ENCODE peak calls at places on chromosomes 7 and 10, in nine cellular contexts. E is DMS153; L is GF-D8; T is aorta; F is T-cell; V is BJ; J is KBM-7; P is CD4-positive, CD25-positive, alpha-beta regulatory T cell; S is activated T-cell treated with anti-CD3 and anti-CD28 coated beads, Interleukin-2, amount 50 U/mL, for 72 hours. A is an unnamed sample.
A peak's percentile ranks its signal among the peaks of the same experiment; 100 is the strongest.

GRCh38 chr10:29328988-29329387 is 40.1 kb downstream of the LYZL1 start:
- DNase-seq in E (no peak), L (no peak), T (no peak), F (no peak), V (peak; percentile 58), J (no peak), P (no peak), S (no peak), A (peak; percentile 67)

GRCh38 chr7:100435401-100436304 is 644 bp downstream of the PPP1R35 start:
- DNase-seq in E (no peak), L (no peak), T (peak; percentile 68), F (peak; percentile 44), V (no peak), J (peak; percentile 34), P (peak; percentile 54), S (peak; percentile 57), A (no peak)

GRCh38 chr7:97390915-97391593 is 273.6 kb downstream of the SDHAF3 start:
- DNase-seq in E (no peak), L (no peak), T (no peak), F (no peak), V (no peak), J (no peak), P (no peak), S (no peak), A (no peak)

GRCh38 chr7:131071786-131072504 is 255.7 kb upstream of the MKLN1 start:
- DNase-seq in E (no peak), L (peak; percentile 91), T (peak; percentile 58), F (no peak), V (no peak), J (peak; percentile 93), P (no peak), S (peak; percentile 19), A (no peak)

GRCh38 chr10:58475322-58476277 is 37.1 kb upstream of the BICC1 start:
- DNase-seq in E (no peak), L (no peak), T (no peak), F (no peak), V (peak; percentile 47), J (no peak), P (no peak), S (no peak), A (peak; percentile 47)

GRCh38 chr10:43644252-43644651 is 4.4 kb downstream of the ZNF32 start:
- DNase-seq in E (peak; percentile 5), L (no peak), T (no peak), F (no peak), V (no peak), J (no peak), P (no peak), S (no peak), A (no peak)

GRCh38 chr10:5628798-5629788 is 37.3 kb downstream of the ASB13 start:
- DNase-seq in E (no peak), L (no peak), T (no peak), F (no peak), V (no peak), J (peak; percentile 39), P (no peak), S (peak; percentile 19), A (no peak)

GRCh38 chr7:138891446-138891810 is 89.8 kb downstream of the KIAA1549 start:
- DNase-seq in E (no peak), L (no peak), T (no peak), F (no peak), V (peak; percentile 53), J (no peak), P (no peak), S (no peak), A (peak; percentile 42)

GRCh38 chr7:29345590-29345989 is 151.0 kb downstream of the CHN2 start:
- DNase-seq in E (peak; percentile 86), L (no peak), T (peak; percentile 62), F (no peak), V (no peak), J (no peak), P (no peak), S (peak; percentile 10), A (no peak)

GRCh38 chr10:29317027-29317420 is 28.2 kb downstream of the LYZL1 start:
- DNase-seq in E (no peak), L (no peak), T (no peak), F (no peak), V (no peak), J (no peak), P (no peak), S (no peak), A (no peak)

GRCh38 chr10:43905502-43906236 is 257.0 kb upstream of the ZNF32 start:
- DNase-seq in E (no peak), L (no peak), T (no peak), F (no peak), V (peak; percentile 6), J (no peak), P (no peak), S (no peak), A (no peak)

GRCh38 chr10:72277340-72277995 is 3.7 kb downstream of the DDIT4 start:
- DNase-seq in E (no peak), L (no peak), T (no peak), F (no peak), V (no peak), J (no peak), P (no peak), S (no peak), A (no peak)

GRCh38 chr10:93147281-93147680 is 73.6 kb downstream of the CYP26A1 start:
- DNase-seq in E (no peak), L (no peak), T (no peak), F (no peak), V (no peak), J (no peak), P (no peak), S (no peak), A (no peak)

GRCh38 chr7:73932364-73932763 is 71.4 kb downstream of the TMEM270 start:
- DNase-seq in E (no peak), L (no peak), T (no peak), F (no peak), V (no peak), J (no peak), P (no peak), S (no peak), A (no peak)

GRCh38 chr7:156220701-156221100 is 408.4 kb upstream of the SHH start:
- DNase-seq in E (no peak), L (no peak), T (no peak), F (no peak), V (no peak), J (no peak), P (no peak), S (no peak), A (no peak)

GRCh38 chr7:158120751-158121150 is 466.9 kb downstream of the PTPRN2 start:
- DNase-seq in E (no peak), L (no peak), T (no peak), F (no peak), V (no peak), J (no peak), P (no peak), S (no peak), A (no peak)

GRCh38 chr10:125134483-125134848 is 25.9 kb downstream of the CTBP2 start:
- DNase-seq in E (no peak), L (no peak), T (no peak), F (no peak), V (no peak), J (no peak), P (no peak), S (no peak), A (no peak)